ENCODE peak calls at places on chromosomes 7 and 10, in six cellular contexts. I is HCT116, M is psoas muscle, C is pancreas, H is prostate gland, K is esophagus squamous epithelium. N is an unnamed sample.

GRCh38 chr7:37943905-37944736 is 23.7 kb downstream of the EPDR1 start:
- DNase-seq in I (no peak), M (no peak), C (no peak), H (no peak), K (no peak), N (no peak)

GRCh38 chr10:112361951-112362770 is 11.8 kb upstream of the ACSL5 start:
- DNase-seq in I (no peak), M (no peak), C (no peak), H (peak; percentile 76), K (no peak), N (no peak)

GRCh38 chr7:28953628-28954027 is 4.5 kb downstream of the TRIL start:
- DNase-seq in I (no peak), M (no peak), C (no peak), H (no peak), K (no peak), N (no peak)

GRCh38 chr10:44261710-44262455 is 123.0 kb downstream of the CXCL12 start:
- DNase-seq in I (no peak), M (no peak), C (no peak), H (no peak), K (no peak), N (no peak)

GRCh38 chr10:5376450-5376849 is 11.7 kb downstream of the UCN3 start:
- DNase-seq in I (no peak), M (no peak), C (no peak), H (no peak), K (no peak), N (no peak)

GRCh38 chr10:114181971-114182370 is 2.8 kb downstream of the TDRD1 start:
- DNase-seq in I (no peak), M (peak; percentile 61), C (peak; percentile 81), H (no peak), K (no peak), N (no peak)

GRCh38 chr10:69976795-69977546 is 75.7 kb upstream of the MACROH2A2 start:
- DNase-seq in I (no peak), M (no peak), C (no peak), H (no peak), K (no peak), N (no peak)

GRCh38 chr7:127673902-127674301 is 21.9 kb downstream of the SND1 start:
- DNase-seq in I (no peak), M (no peak), C (no peak), H (no peak), K (no peak), N (no peak)

GRCh38 chr10:102611514-102612095 is 32.7 kb upstream of the TRIM8 start:
- DNase-seq in I (no peak), M (no peak), C (no peak), H (no peak), K (no peak), N (no peak)

GRCh38 chr7:14123923-14124322 is 134.5 kb upstream of the ETV1 start:
- DNase-seq in I (no peak), M (no peak), C (no peak), H (no peak), K (no peak), N (no peak)

GRCh38 chr10:123884907-123885381 is 6.7 kb downstream of the CPXM2 start:
- DNase-seq in I (no peak), M (no peak), C (no peak), H (no peak), K (no peak), N (no peak)

GRCh38 chr10:123883921-123884320 is 7.7 kb downstream of the CPXM2 start:
- DNase-seq in I (no peak), M (no peak), C (no peak), H (no peak), K (no peak), N (peak; percentile 4)

GRCh38 chr10:123882177-123882576 is 9.4 kb downstream of the CPXM2 start:
- DNase-seq in I (no peak), M (no peak), C (no peak), H (no peak), K (no peak), N (no peak)

GRCh38 chr10:123884351-123884906 is 7.2 kb downstream of the CPXM2 start:
- DNase-seq in I (no peak), M (no peak), C (no peak), H (no peak), K (no peak), N (peak; percentile 10)

DNA sequence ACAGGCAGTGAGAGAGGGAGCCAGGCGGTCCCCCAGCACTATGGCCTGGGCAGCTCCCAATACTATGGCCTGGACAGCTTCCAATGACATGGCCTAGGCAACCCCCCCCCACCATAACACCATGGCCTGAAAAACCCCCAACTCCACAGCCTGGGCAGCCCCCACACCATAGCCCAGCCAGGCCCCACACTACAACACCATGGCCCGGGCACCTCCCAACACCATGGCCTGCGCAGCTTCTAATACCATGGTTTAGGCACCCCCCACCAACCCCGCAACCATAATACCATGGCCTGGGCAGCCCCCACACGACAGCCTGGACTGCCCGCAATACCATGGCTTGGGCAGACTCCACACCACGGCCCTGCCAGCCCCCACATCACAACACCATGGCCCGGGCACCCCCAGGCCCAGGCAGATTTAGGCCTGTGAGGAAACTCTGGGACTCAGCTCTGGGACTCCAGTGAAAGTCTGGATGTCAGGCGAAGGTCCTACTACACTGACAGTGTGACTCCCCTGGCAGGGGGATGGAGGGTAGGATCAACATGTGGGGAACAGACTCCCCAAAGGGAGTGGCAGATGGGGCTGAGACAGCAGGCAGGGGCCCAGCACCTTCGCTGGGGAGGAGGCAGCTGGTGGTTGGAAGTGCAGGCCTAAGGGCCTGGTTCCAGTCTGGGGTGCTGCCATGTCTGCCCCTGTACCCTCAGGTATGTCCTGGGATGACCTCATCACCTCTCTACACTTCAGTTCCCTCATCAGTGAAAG is 8.7 kb downstream of the CPXM2 start:
- DNase-seq in I (no peak), M (no peak), C (no peak), H (no peak), K (no peak), N (peak; percentile 31)
- H3K27ac ChIP-seq in I (no peak overlapping the region), M (no peak overlapping the region), C (no peak overlapping the region), H (no peak overlapping the region), K (peak overlapping the region; percentile 52), N (no peak overlapping the region)

DNA sequence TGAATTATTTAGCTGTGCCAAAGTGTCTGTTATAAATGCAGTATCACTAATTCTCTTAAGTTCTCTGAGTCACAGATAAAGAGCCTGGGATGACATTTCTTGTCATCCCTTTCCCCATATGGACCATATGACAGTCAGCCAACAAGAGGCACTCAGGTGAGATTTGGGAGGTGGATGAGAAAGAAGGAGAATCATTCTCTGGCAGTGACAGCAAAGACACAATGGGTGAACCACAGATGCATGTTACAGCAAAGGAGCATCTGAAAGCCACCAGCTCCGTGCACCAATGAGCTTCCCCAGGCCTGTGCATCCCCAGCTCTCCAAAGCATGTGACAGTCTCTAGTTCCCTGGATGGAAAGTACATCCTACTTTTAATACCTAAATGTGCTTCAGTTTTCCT is 10.8 kb downstream of the GIMAP6 start:
- DNase-seq in I (no peak), M (no peak), C (no peak), H (no peak), K (no peak), N (no peak)
- H3K27ac ChIP-seq in I (no peak overlapping the region), M (no peak overlapping the region), C (no peak overlapping the region), H (no peak overlapping the region), K (no peak overlapping the region), N (no peak overlapping the region)

GRCh38 chr7:103343758-103344452 is 662 bp downstream of the DNAJC2 start:
- DNase-seq in I (no peak), M (no peak), C (peak; percentile 16), H (no peak), K (no peak), N (no peak)

GRCh38 chr7:103341466-103341865 is 3.1 kb downstream of the DNAJC2 start:
- DNase-seq in I (no peak), M (no peak), C (no peak), H (no peak), K (no peak), N (no peak)

GRCh38 chr7:103343332-103343731 is 1.2 kb downstream of the DNAJC2 start:
- DNase-seq in I (no peak), M (no peak), C (no peak), H (no peak), K (no peak), N (no peak)

GRCh38 chr7:103347507-103348267 is at the start of gene PSMC2:
- DNase-seq in I (peak; percentile 94), M (peak; percentile 82), C (peak; percentile 88), H (peak; percentile 73), K (peak; percentile 10), N (peak; percentile 92)

DNA sequence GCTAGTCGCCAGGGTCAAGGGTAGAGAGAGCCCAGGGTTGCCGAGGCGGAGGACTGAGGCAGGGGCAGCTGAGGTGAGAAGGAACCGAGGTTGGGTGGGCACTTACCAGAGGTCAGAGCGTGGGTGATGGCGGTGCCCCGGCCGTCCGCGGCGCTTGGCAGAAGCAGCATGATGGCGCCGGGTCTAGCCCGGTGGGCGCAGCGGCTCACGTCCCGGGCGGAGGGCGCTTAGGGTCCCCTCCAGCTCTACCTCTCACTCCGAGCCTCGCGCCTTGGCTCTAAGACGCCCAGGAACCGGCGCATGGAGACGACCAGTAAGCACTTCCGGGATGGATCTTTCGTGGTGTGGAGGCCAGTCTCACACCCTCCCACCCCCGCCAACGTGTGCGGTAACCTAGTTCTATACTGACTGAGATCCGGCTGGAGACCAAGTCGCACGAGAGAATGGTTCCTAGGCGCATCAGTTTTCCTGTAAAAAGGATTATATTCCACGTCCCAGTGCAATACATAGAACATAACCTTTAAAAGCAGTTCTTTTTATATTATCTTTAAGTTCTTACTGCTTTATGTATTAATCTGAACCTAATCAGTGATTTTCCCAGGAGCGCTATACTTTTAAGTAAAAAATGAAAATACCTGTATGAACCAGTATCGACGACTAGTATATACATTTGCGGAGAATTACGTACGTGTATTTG is at the start of gene DNAJC2:
- DNase-seq in I (peak; percentile 90), M (peak; percentile 92), C (peak; percentile 84), H (peak; percentile 82), K (peak; percentile 53), N (peak; percentile 95)
- H3K27ac ChIP-seq in I (peak within 1 kb of the TSS; percentile 74), M (peak within 1 kb of the TSS; percentile 86), C (peak within 1 kb of the TSS; percentile 70), H (peak within 1 kb of the TSS; percentile 73), K (peak within 1 kb of the TSS; percentile 92), N (peak within 1 kb of the TSS; percentile 77)

GRCh38 chr10:17671307-17671706 is 27.4 kb downstream of the STAM start:
- DNase-seq in I (no peak), M (no peak), C (no peak), H (no peak), K (no peak), N (no peak)

GRCh38 chr10:17673517-17674051 is 29.6 kb downstream of the STAM start:
- DNase-seq in I (peak; percentile 73), M (no peak), C (no peak), H (no peak), K (no peak), N (no peak)

GRCh38 chr10:17668435-17669184 is 24.7 kb downstream of the STAM start:
- DNase-seq in I (no peak), M (no peak), C (no peak), H (no peak), K (no peak), N (no peak)

GRCh38 chr10:17665742-17666141 is 21.8 kb downstream of the STAM start:
- DNase-seq in I (no peak), M (no peak), C (no peak), H (no peak), K (no peak), N (no peak)

DNA sequence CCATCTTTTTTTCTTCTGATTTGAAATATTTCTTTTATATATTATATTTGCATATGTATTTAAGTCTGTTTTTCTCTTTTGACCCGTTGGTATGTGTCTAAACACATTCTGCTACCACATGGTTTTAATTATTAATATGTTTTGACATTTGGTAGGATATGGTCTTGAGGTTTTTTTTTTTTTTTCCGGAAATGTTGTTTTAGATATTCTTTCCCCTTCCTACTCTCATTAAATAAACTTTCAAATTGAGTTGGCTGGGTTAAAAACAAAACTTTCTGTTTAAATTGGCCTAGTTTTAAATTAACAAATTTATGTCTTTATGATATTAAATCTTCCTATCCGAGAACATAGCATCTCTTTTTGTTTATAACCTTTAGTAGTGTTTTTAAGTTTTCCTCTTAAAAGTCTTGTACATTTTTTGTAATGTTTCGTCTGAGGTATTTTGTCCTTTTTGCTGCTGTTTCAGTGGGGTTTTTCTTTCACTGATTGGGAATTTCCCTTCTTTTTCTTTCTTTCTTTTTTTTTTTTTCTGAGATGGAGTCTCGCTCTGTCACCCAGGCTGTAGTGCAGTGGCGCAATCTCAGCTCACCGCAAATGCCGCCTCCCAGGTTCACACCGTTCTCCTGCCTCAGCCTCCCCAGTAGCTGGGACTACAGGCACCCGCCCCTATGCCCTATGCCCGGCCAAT is 25.4 kb downstream of the STAM start:
- DNase-seq in I (no peak), M (no peak), C (no peak), H (no peak), K (no peak), N (no peak)
- H3K27ac ChIP-seq in I (no peak overlapping the region), M (no peak overlapping the region), C (no peak overlapping the region), H (no peak overlapping the region), K (no peak overlapping the region), N (no peak overlapping the region)